ENCODE peak calls at places on chromosome 2, in five cellular contexts. N is hepatocyte, C is PC-9, W is PC-3, J is GM23338. S is an unnamed sample. For H3K4me1, the result is how much of the 10 kb centered on the place peaks cover.

GRCh38 chr2:131105950-131106801 is 1.0 kb downstream of the PLEKHB2 start:
- DNase-seq in N (peak), J (peak), W (peak), C (peak), S (peak)

GRCh38 chr2:86825728-86826386 is 35.1 kb upstream of the CD8A start:
- DNase-seq in J (no peak), W (no peak), N (no peak), C (no peak), S (no peak)

GRCh38 chr2:215189393-215189792 is 51.0 kb upstream of the ABCA12 start:
- DNase-seq in C (no peak), J (no peak), N (no peak), W (no peak), S (no peak)

GRCh38 chr2:163670929-163671328 is 64.9 kb downstream of the FIGN start:
- DNase-seq in N (no peak), W (no peak), J (no peak), C (no peak), S (no peak)

GRCh38 chr2:199463708-199464613 is 6.2 kb upstream of the SATB2 start:
- DNase-seq in N (peak), J (peak), C (no peak), W (no peak), S (no peak)

GRCh38 chr2:96530144-96530430 is 6.5 kb upstream of the ARID5A start:
- DNase-seq in J (no peak), N (no peak), C (no peak), W (no peak), S (no peak)

GRCh38 chr2:239412914-239413603 is 12.2 kb upstream of the HDAC4 start:
- DNase-seq in C (no peak), W (peak), N (no peak), J (no peak), S (no peak)

GRCh38 chr2:172437419-172438063 is 10.2 kb downstream of the ITGA6 start:
- DNase-seq in N (no peak), J (no peak), C (no peak), W (no peak), S (no peak)

GRCh38 chr2:19617251-19617650 is 258.8 kb upstream of the OSR1 start:
- DNase-seq in N (no peak), C (peak), J (no peak), W (peak), S (no peak)

GRCh38 chr2:184305105-184305504 is 293.2 kb upstream of the ZNF804A start:
- DNase-seq in J (no peak), W (no peak), C (no peak), N (no peak), S (no peak)

GRCh38 chr2:163465440-163465839 is 270.4 kb downstream of the FIGN start:
- DNase-seq in J (no peak), W (no peak), C (no peak), N (peak), S (no peak)

GRCh38 chr2:45005261-45006002 is 3.8 kb downstream of the SIX2 start:
- DNase-seq in N (no peak), C (no peak), J (peak), W (no peak), S (no peak)
- H3K4me1 ChIP-seq in N (under half), C (under half), J (under half), W (under half), S (under half)

GRCh38 chr2:68643874-68644485 is 601 bp downstream of the PROKR1 start:
- DNase-seq in N (no peak), C (no peak), J (no peak), W (no peak), S (no peak)
- TF ChIP-seq EZH2 in N (no peak), C (no peak), J (peak), W (no peak), S (peak)

GRCh38 chr2:85326406-85326945 is 1.3 kb downstream of the TGOLN2 start:
- DNase-seq in N (no peak), W (peak), J (no peak), C (no peak), S (no peak)
- H3K4me1 ChIP-seq in N (under half), W (under half), J (under half), C (under half), S (under half)

DNA sequence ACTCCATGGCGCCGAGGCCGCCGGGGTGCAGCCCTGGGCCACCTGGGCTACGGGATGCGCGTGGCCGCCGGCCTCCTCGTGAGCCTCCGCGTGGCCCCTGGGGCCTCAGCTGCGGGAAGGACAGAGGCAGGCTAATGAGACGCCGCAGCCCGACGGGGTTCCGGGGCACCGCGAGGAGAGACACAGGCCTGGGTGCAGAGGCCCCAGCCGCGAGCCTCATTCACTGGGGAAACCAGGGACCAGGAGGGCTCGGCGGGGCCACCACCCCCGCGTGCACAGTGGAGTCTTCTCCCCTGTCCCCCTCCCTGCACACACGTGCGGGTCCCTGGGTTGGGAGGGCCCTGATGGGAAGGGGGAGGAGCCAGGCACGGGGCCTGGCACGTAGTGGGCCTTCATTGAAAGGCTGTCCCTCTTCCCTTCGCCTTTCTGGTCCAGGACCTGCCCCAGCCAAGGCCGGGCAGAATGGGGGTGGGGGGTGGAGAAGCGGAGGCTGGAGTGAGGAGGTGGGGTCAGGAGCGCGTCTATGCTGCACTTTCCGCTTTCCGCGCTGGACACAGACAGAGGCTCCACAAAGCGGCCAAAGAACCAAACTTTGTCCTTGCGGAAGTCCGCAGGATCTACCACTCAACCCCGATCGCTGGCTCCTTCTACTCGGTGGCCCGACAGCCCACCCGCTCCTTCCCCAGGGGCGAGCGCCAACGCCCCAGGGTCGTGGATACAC is 9.1 kb downstream of the ALPP start:
- DNase-seq in J (peak), C (no peak), W (no peak), N (no peak), S (no peak)
- TF ChIP-seq EZH2 in J (peak), C (no peak), W (no peak), N (no peak), S (no peak)